ENCODE peak calls at places on chromosomes 4 and X, in seven cellular contexts. L is heart left ventricle, F is IMR-90, B is uterus, D is A549, A is sigmoid colon, V is tibial nerve. Z is an unnamed sample.

GRCh38 chrX:147476008-147476407 is 435.7 kb upstream of the FMR1 start:
- DNase-seq in F (no peak), L (no peak), B (no peak), D (no peak), A (no peak), V (no peak), Z (no peak)

GRCh38 chr4:53490965-53491622 is 100.2 kb downstream of the LNX1 start:
- DNase-seq in D (peak; percentile 46), V (peak; percentile 74), L (peak; percentile 25), B (peak; percentile 48), F (peak; percentile 93), A (no peak), Z (no peak)

GRCh38 chr4:123390846-123391456 is 5.6 kb upstream of the SPRY1 start:
- DNase-seq in A (no peak), F (peak; percentile 32), B (no peak), D (no peak), L (no peak), V (no peak), Z (no peak)

GRCh38 chrX:34656842-34657780 is at the start of gene TMEM47:
- DNase-seq in D (peak; percentile 40), V (peak; percentile 17), F (peak; percentile 70), B (peak; percentile 77), A (peak; percentile 86), L (peak; percentile 78), Z (peak; percentile 73)

GRCh38 chrX:153925387-153925738 is 701 bp downstream of the ARHGAP4 start:
- DNase-seq in D (no peak), B (no peak), V (no peak), L (no peak), F (no peak), A (no peak), Z (no peak)

GRCh38 chrX:153460826-153461225 is 9.6 kb downstream of the HAUS7 start:
- DNase-seq in L (no peak), D (peak; percentile 67), B (no peak), V (no peak), A (no peak), F (peak; percentile 39), Z (peak; percentile 65)

GRCh38 chr4:117357422-117357821 is 272.0 kb upstream of the TRAM1L1 start:
- DNase-seq in D (no peak), B (no peak), F (no peak), A (no peak), L (no peak), V (no peak), Z (no peak)

GRCh38 chrX:47215291-47215900 is 3.1 kb upstream of the CDK16 start:
- DNase-seq in A (no peak), V (no peak), L (no peak), B (no peak), D (no peak), F (no peak), Z (no peak)

GRCh38 chr4:3489451-3489962 is 26.4 kb downstream of the DOK7 start:
- DNase-seq in F (no peak), A (no peak), B (no peak), V (no peak), D (no peak), L (no peak), Z (no peak)

GRCh38 chr4:164847016-164847415 is 30.0 kb upstream of the APELA start:
- DNase-seq in L (no peak), D (no peak), F (no peak), B (no peak), A (no peak), V (no peak), Z (no peak)

GRCh38 chrX:129717902-129718301 is 20.9 kb upstream of the XPNPEP2 start:
- DNase-seq in A (no peak), V (peak; percentile 36), F (peak; percentile 78), L (no peak), B (peak; percentile 66), D (no peak), Z (no peak)

GRCh38 chrX:137427813-137428212 is 138.1 kb upstream of the ZIC3 start:
- DNase-seq in A (no peak), B (no peak), D (peak; percentile 2), F (no peak), L (no peak), V (no peak), Z (no peak)

GRCh38 chr4:178966644-178967043 is 1524.4 kb upstream of the AGA start:
- DNase-seq in V (no peak), L (no peak), F (no peak), D (no peak), A (no peak), B (no peak), Z (no peak)

GRCh38 chrX:49155900-49156837 is 6.4 kb upstream of the MAGIX start:
- DNase-seq in B (peak; percentile 91), L (peak; percentile 91), A (peak; percentile 96), D (peak; percentile 81), V (peak; percentile 79), F (peak; percentile 85), Z (peak; percentile 91)
- TF ChIP-seq POLR2A in B (peak; percentile 28), L (no peak), A (no peak), D (no peak), V (peak; percentile 67), F (peak; percentile 63), Z (peak; percentile 52)

DNA sequence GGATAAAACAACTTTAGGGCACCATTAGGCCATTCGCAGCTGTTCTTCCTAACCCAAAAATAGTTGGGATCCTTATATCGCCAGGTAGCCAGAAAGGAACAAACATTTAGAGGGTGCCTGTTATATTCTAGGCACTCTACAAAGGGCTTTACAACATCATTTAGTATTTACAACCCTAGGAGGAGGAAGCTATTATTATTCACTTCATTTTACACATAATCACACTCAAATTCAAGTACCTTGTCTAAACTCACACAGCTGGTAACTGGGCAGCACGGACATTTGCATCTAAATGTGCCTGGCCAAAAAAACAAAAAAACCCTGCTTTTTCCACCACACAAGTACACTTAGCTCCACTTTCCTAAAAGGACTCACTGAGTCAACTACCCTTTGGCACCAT is 18.4 kb upstream of the SAT1 start:
- DNase-seq in A (no peak), D (no peak), L (no peak), B (no peak), V (no peak), F (no peak), Z (no peak)
- H3K9me3 ChIP-seq in A (no peaks in the 10 kb centered on the region), D (no peaks in the 10 kb centered on the region), L (no peaks in the 10 kb centered on the region), B (no peaks in the 10 kb centered on the region), V (no peaks in the 10 kb centered on the region), F (peaks cover 2% of the 10 kb centered on the region), Z (no peaks in the 10 kb centered on the region)

GRCh38 chrX:23907496-23908218 is at the start of the genes APOO and CXorf58:
- DNase-seq in B (peak; percentile 91), F (peak; percentile 87), D (peak; percentile 82), L (peak; percentile 92), V (peak; percentile 72), A (peak; percentile 95), Z (peak; percentile 94)
- TF ChIP-seq POLR2A in B (peak; percentile 51), F (no peak), D (peak; percentile 34), L (no peak), V (peak; percentile 48), A (no peak), Z (no peak)

GRCh38 chrX:151796576-151796975 is 62.0 kb downstream of the CNGA2 start:
- DNase-seq in A (no peak), D (no peak), B (no peak), L (no peak), F (no peak), V (no peak), Z (no peak)

GRCh38 chrX:151806967-151807540 is 72.5 kb downstream of the CNGA2 start:
- DNase-seq in L (no peak), B (no peak), V (no peak), F (no peak), A (no peak), D (no peak), Z (no peak)

GRCh38 chrX:151801980-151802379 is 67.4 kb downstream of the CNGA2 start:
- DNase-seq in V (no peak), B (no peak), F (no peak), A (no peak), D (peak; percentile 21), L (no peak), Z (no peak)
- H3K9me3 ChIP-seq in V (no peaks in the 10 kb centered on the region), B (no peaks in the 10 kb centered on the region), F (peaks cover 8% of the 10 kb centered on the region), A (no peaks in the 10 kb centered on the region), D (no peaks in the 10 kb centered on the region), L (no peaks in the 10 kb centered on the region), Z (no peaks in the 10 kb centered on the region)

GRCh38 chrX:72685810-72686465 is 28.2 kb downstream of the PHKA1 start:
- DNase-seq in F (peak; percentile 37), D (no peak), A (no peak), L (no peak), B (no peak), V (no peak), Z (no peak)

GRCh38 chrX:72683631-72684030 is 30.5 kb downstream of the PHKA1 start:
- DNase-seq in L (no peak), A (no peak), B (no peak), F (no peak), V (no peak), D (no peak), Z (no peak)

GRCh38 chrX:72685018-72685417 is 29.1 kb downstream of the PHKA1 start:
- DNase-seq in V (no peak), D (no peak), L (no peak), A (no peak), F (no peak), B (no peak), Z (no peak)
- TF ChIP-seq POLR2A in V (no peak), D (no peak), L (no peak), A (no peak), F (no peak), B (no peak), Z (no peak)

GRCh38 chr4:109243871-109244270 is 58.6 kb downstream of the COL25A1 start:
- DNase-seq in F (no peak), L (no peak), V (no peak), A (no peak), D (no peak), B (no peak), Z (no peak)

GRCh38 chr4:109251396-109251795 is 51.1 kb downstream of the COL25A1 start:
- DNase-seq in V (no peak), B (no peak), F (no peak), D (no peak), A (no peak), L (no peak), Z (no peak)

DNA sequence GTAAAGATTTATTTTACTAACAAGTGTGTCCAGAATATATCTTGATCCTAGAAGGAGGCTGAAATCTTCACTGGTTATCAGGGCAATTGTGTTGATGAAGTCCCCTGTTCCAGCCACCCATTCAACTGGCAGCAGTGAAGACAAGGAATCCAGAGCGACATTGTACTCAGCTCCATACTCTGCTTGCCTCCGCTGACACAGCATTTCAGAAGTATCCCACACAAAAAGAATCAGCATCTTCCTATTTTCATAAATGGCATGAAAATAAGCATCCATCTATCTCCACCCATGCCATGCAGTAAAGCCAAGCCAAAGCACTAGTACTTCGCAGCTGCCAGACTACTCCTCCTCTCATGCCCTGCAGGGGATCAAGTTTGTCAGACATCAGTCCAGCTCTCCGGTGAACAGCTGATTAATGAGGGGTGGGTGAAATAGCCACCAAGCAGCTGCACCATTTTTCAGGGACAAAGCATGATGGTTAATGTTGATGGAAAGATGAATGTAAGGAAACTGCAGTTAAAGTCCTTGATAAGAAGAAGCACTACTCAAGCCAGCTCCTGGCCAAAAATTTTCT is 54.0 kb downstream of the COL25A1 start:
- DNase-seq in L (no peak), F (no peak), D (no peak), A (no peak), B (no peak), V (no peak), Z (no peak)
- H3K9me3 ChIP-seq in L (no peaks in the 10 kb centered on the region), F (no peaks in the 10 kb centered on the region), D (no peaks in the 10 kb centered on the region), A (no peaks in the 10 kb centered on the region), B (no peaks in the 10 kb centered on the region), V (no peaks in the 10 kb centered on the region), Z (no peaks in the 10 kb centered on the region)

GRCh38 chr4:89836897-89837384 is at the start of gene SNCA:
- DNase-seq in B (peak; percentile 77), V (peak; percentile 37), A (peak; percentile 90), L (peak; percentile 67), F (peak; percentile 21), D (peak; percentile 28), Z (peak; percentile 84)
- TF ChIP-seq POLR2A in B (peak; percentile 22), V (peak; percentile 79), A (no peak), L (no peak), F (no peak), D (no peak), Z (no peak)

GRCh38 chr4:271492-272103 is 33.7 kb downstream of the ZNF732 start:
- DNase-seq in L (no peak), D (no peak), B (no peak), A (no peak), F (no peak), V (no peak), Z (no peak)
- H3K9me3 ChIP-seq in L (peaks cover 5% of the 10 kb centered on the region), D (peaks cover 34% of the 10 kb centered on the region), B (peaks cover 8% of the 10 kb centered on the region), A (peaks cover 80% of the 10 kb centered on the region), F (peaks cover 22% of the 10 kb centered on the region), V (peaks cover 13% of the 10 kb centered on the region), Z (peaks cover 3% of the 10 kb centered on the region)